ENCODE peak calls at places on chromosomes 2 and 18, in six cellular contexts. Q, Y, A, N, O and R are unnamed samples.
A peak's percentile ranks its signal among the peaks of the same experiment; 100 is the strongest.

GRCh38 chr2:70458661-70459060 is 95.0 kb downstream of the TGFA start:
- DNase-seq in Q (no peak), Y (no peak), A (no peak), N (no peak), O (no peak), R (no peak)

GRCh38 chr2:220162320-220162719 is 534.9 kb downstream of the SLC4A3 start:
- DNase-seq in Q (no peak), Y (no peak), A (no peak), N (no peak), O (no peak), R (no peak)

GRCh38 chr2:3904061-3904460 is 200.7 kb downstream of the DCDC2C start:
- DNase-seq in Q (no peak), Y (no peak), A (no peak), N (no peak), O (no peak), R (no peak)

GRCh38 chr2:239800785-239801184 is 224.4 kb downstream of the NDUFA10 start:
- DNase-seq in Q (peak; percentile 54), Y (no peak), A (no peak), N (peak; percentile 5), O (no peak), R (no peak)

GRCh38 chr2:106296182-106296815 is 102.2 kb upstream of the UXS1 start:
- DNase-seq in Q (no peak), Y (no peak), A (no peak), N (no peak), O (no peak), R (no peak)

GRCh38 chr2:167136876-167137579 is 248.7 kb downstream of the XIRP2 start:
- DNase-seq in Q (no peak), Y (no peak), A (no peak), N (no peak), O (no peak), R (no peak)

GRCh38 chr18:3008546-3008945 is 4.4 kb downstream of the LPIN2 start:
- DNase-seq in Q (no peak), Y (no peak), A (no peak), N (no peak), O (no peak), R (no peak)

GRCh38 chr2:8986327-8986976 is 17.0 kb downstream of the MBOAT2 start:
- DNase-seq in Q (no peak), Y (no peak), A (no peak), N (no peak), O (no peak), R (peak; percentile 38)

GRCh38 chr2:21131861-21132260 is 8.1 kb downstream of the TDRD15 start:
- DNase-seq in Q (no peak), Y (no peak), A (no peak), N (no peak), O (no peak), R (no peak)

GRCh38 chr2:46847726-46848421 is 67.7 kb downstream of the MCFD2 start:
- DNase-seq in Q (peak; percentile 66), Y (no peak), A (no peak), N (peak; percentile 48), O (no peak), R (no peak)
- H3K4me1 ChIP-seq in Q (peaks cover 63% of the 10 kb centered on the region), Y (peaks cover 55% of the 10 kb centered on the region), A (no peaks in the 10 kb centered on the region), N (peaks cover 51% of the 10 kb centered on the region), O (peaks cover 69% of the 10 kb centered on the region), R (no peaks in the 10 kb centered on the region)

DNA sequence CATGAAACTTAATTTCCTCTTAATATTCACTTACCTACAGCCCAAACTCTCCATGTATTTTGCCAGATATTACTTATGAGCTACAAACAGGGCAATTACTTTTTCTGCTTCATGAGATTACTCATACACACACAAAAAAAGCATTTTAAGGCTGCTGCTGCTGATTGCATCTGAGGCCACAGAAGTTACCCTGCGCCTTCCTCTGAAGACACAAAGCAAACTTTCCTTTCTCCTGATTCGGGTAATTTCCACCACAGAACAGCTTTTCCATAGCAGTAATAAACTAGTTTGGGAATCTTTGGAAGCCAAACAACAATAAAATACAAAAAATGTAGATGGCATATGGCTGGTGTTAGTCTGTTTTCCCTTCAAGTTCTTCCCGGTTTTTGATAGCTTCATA is 6.2 kb downstream of the TTC32 start:
- DNase-seq in Q (no peak), Y (no peak), A (no peak), N (no peak), O (no peak), R (no peak)
- H3K4me3 ChIP-seq in Q (no peak overlapping the region), Y (no peak overlapping the region), A (peak overlapping the region; percentile 17), N (no peak overlapping the region), O (no peak overlapping the region), R (no peak overlapping the region)

DNA sequence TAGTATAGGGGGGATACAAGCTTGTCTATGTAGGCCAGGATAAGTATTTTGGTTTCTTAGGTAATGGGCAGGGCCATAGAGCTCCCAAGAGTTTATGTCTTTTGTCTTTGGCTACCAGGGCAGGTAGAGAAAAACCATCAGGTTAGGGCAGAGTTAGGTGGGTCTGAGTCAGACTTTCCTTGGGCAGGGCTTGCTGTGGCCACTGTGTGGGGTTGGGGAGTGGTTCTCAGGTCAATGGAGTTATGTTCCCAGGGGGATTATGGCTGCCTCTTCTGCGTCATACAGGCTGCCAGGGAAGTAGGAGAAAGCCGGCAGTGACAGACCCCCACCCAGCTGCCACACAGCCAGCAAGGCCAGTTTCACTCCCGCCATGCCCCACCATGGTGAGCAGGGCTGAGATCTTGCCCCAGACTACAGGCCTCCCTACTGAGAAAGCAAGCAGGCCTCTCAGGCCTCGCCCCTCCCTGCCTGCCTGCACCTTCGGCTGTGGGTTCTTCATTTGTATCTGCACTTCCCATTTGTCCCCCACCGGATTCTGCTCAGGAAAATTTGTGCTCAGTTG is 55.5 kb downstream of the RPIA start:
- DNase-seq in Q (no peak), Y (no peak), A (no peak), N (no peak), O (no peak), R (no peak)
- H3K9me3 ChIP-seq in Q (no peaks in the 10 kb centered on the region), Y (no peaks in the 10 kb centered on the region), A (peaks cover 7% of the 10 kb centered on the region), N (peaks cover 12% of the 10 kb centered on the region), O (peaks cover 7% of the 10 kb centered on the region), R (no peaks in the 10 kb centered on the region)

GRCh38 chr2:64845273-64845905 is 143.8 kb upstream of the SLC1A4 start:
- DNase-seq in Q (no peak), Y (no peak), A (no peak), N (no peak), O (no peak), R (no peak)
- H3K4me1 ChIP-seq in Q (peaks cover 9% of the 10 kb centered on the region), Y (peaks cover 21% of the 10 kb centered on the region), A (no peaks in the 10 kb centered on the region), N (peaks cover 2% of the 10 kb centered on the region), O (peaks cover 10% of the 10 kb centered on the region), R (no peaks in the 10 kb centered on the region)

GRCh38 chr2:236163483-236164200 is 4.5 kb downstream of the GBX2 start:
- DNase-seq in Q (no peak), Y (no peak), A (no peak), N (no peak), O (no peak), R (no peak)
- H3K4me3 ChIP-seq in Q (peak overlapping the region; percentile 32), Y (no peak overlapping the region), A (no peak overlapping the region), N (peak overlapping the region; percentile 7), O (peak overlapping the region; percentile 70), R (no peak overlapping the region)

DNA sequence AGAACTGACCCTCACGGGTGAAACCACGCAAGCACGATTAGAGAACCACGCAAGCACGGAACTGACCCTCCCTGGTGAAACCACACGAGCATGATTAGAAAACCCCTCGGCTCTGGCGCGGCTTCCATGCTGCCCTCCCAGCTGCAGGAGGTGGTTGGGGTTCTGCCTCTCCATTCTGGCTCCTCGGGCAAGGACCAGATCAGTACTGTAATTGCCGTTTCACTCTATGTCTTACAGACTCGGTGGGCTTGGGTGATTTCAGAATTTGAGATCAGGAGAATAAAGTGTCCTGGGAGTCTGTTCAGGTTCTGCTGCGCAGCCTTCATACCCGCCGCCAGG is 58.3 kb upstream of the KCNG2 start:
- DNase-seq in Q (peak; percentile 24), Y (no peak), A (no peak), N (no peak), O (no peak), R (no peak)
- H3K9me3 ChIP-seq in Q (no peaks in the 10 kb centered on the region), Y (no peaks in the 10 kb centered on the region), A (peaks cover 2% of the 10 kb centered on the region), N (no peaks in the 10 kb centered on the region), O (no peaks in the 10 kb centered on the region), R (no peaks in the 10 kb centered on the region)

DNA sequence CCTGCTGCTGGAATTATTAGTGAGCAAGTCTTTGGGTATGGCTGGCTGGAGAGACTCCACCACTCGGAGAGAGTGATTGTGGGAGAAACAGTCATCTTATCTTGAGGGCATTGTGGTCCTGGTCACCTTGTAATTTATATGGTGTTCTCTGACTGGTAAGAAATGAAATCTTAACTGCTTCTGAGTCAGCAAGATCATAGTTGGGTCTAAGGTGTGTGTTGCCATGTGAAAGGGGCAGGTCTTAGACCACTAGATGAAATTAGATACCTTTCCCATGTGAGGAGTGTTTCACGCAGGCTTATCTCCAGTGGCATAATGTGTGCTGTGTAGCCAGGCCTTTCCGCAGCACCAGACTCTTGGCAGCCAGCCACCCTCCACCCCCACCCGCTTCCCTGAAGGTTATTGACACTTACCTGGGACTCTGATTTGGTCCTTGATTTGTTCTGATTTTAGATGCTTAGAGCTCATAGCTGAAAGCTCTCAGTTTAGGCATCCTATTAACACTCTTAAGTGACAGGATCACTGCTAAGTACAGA is 7.7 kb downstream of the MAPRE3 start:
- DNase-seq in Q (no peak), Y (peak; percentile 41), A (no peak), N (no peak), O (no peak), R (no peak)
- H3K4me1 ChIP-seq in Q (no peaks in the 10 kb centered on the region), Y (peaks cover 13% of the 10 kb centered on the region), A (no peaks in the 10 kb centered on the region), N (peaks cover 11% of the 10 kb centered on the region), O (peaks cover 3% of the 10 kb centered on the region), R (no peaks in the 10 kb centered on the region)

GRCh38 chr2:226797989-226798421 is 1.6 kb downstream of the IRS1 start:
- DNase-seq in Q (no peak), Y (no peak), A (no peak), N (no peak), O (no peak), R (no peak)
- H3K4me3 ChIP-seq in Q (peak overlapping the region; percentile 85), Y (peak overlapping the region; percentile 95), A (no peak overlapping the region), N (peak overlapping the region; percentile 93), O (peak overlapping the region; percentile 97), R (no peak overlapping the region)

DNA sequence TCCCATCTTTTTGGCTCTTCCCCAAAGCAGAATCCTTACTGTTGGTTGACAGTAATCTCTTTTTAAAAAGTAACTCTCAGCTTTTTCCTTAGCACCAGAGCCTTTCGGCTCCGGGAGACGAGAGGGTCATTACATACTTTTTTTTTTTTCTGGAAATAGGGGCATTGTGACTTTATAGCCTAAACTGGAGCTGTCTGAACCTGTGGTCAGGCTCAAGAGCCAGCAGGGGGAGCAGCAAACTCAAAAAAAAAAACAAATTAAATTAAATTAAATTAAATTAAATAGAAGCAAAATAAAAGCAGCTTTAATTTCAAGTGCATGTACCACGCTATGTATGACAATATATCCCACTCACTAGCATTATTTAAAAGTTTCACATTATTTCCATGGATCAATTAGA is 156.6 kb downstream of the DTNA start:
- DNase-seq in Q (no peak), Y (no peak), A (no peak), N (no peak), O (no peak), R (no peak)
- H3K9me3 ChIP-seq in Q (no peaks in the 10 kb centered on the region), Y (no peaks in the 10 kb centered on the region), A (no peaks in the 10 kb centered on the region), N (no peaks in the 10 kb centered on the region), O (no peaks in the 10 kb centered on the region), R (no peaks in the 10 kb centered on the region)